ENCODE peak calls at places on chromosomes 12 and 14, in six cellular contexts. A is H9, V is IMR-90, L is neuronal stem cell, Q is H1, U is trophoblast cell. B is an unnamed sample.
A peak's percentile ranks its signal among the peaks of the same experiment; 100 is the strongest.

GRCh38 chr14:99809376-99809775 is 16.2 kb downstream of the EML1 start:
- DNase-seq in A (no peak), V (peak; percentile 58), L (no peak), Q (no peak), U (peak; percentile 52), B (peak; percentile 28)

GRCh38 chr14:99401196-99401595 is 79.5 kb downstream of the SETD3 start:
- DNase-seq in A (no peak), V (no peak), L (no peak), Q (no peak), U (no peak), B (no peak)

GRCh38 chr12:90084018-90084417 is 375.4 kb upstream of the ATP2B1 start:
- DNase-seq in A (no peak), V (peak; percentile 59), L (no peak), Q (no peak), U (no peak), B (no peak)

GRCh38 chr12:131335456-131335855 is 375.4 kb upstream of the SFSWAP start:
- DNase-seq in A (no peak), V (no peak), L (no peak), Q (no peak), U (no peak), B (no peak)

GRCh38 chr14:80784824-80785223 is 156.7 kb downstream of the CEP128 start:
- DNase-seq in A (no peak), V (peak; percentile 49), L (no peak), Q (no peak), U (peak; percentile 19), B (peak; percentile 22)

GRCh38 chr12:132322206-132323132 is 6.9 kb downstream of the GALNT9 start:
- DNase-seq in A (no peak), V (no peak), L (no peak), Q (no peak), U (no peak), B (no peak)

GRCh38 chr14:78863143-78863542 is 693.0 kb downstream of the NRXN3 start:
- DNase-seq in A (peak; percentile 53), V (peak; percentile 43), L (peak; percentile 68), Q (no peak), U (peak; percentile 61), B (peak; percentile 39)

GRCh38 chr12:126974779-126975178 is 1292.2 kb upstream of the TMEM132C start:
- DNase-seq in A (peak; percentile 54), V (no peak), L (no peak), Q (no peak), U (no peak), B (no peak)

GRCh38 chr12:6346235-6346832 is 4.5 kb upstream of the TNFRSF1A start:
- DNase-seq in A (no peak), V (no peak), L (no peak), Q (no peak), U (no peak), B (no peak)

GRCh38 chr14:37594916-37595808 is at the start of the genes FOXA1 and TTC6:
- DNase-seq in A (peak; percentile 81), V (peak; percentile 24), L (peak; percentile 41), Q (no peak), U (peak; percentile 1), B (peak; percentile 47)

GRCh38 chr12:1421091-1421902 is 173.1 kb downstream of the FBXL14 start:
- DNase-seq in A (no peak), V (no peak), L (no peak), Q (no peak), U (peak; percentile 68), B (no peak)

GRCh38 chr12:43501705-43502104 is 50.3 kb downstream of the ADAMTS20 start:
- DNase-seq in A (no peak), V (peak; percentile 34), L (no peak), Q (no peak), U (peak; percentile 62), B (peak; percentile 40)

GRCh38 chr12:53258541-53259539 is 9.3 kb upstream of the ESPL1 start:
- DNase-seq in A (no peak), V (no peak), L (no peak), Q (no peak), U (no peak), B (peak; percentile 50)

GRCh38 chr12:112537710-112538396 is 119.1 kb downstream of the PTPN11 start:
- DNase-seq in A (peak; percentile 88), V (peak; percentile 12), L (no peak), Q (peak; percentile 60), U (peak; percentile 58), B (peak; percentile 67)

GRCh38 chr12:89797436-89797835 is 88.8 kb upstream of the ATP2B1 start:
- DNase-seq in A (no peak), V (no peak), L (no peak), Q (no peak), U (peak; percentile 26), B (no peak)

GRCh38 chr12:119544780-119545625 is 48.6 kb upstream of the TMEM233 start:
- DNase-seq in A (peak; percentile 71), V (peak; percentile 70), L (peak; percentile 72), Q (peak; percentile 13), U (peak; percentile 80), B (peak; percentile 56)

GRCh38 chr12:124752437-124753229 is 111.0 kb downstream of the SCARB1 start:
- DNase-seq in A (no peak), V (no peak), L (no peak), Q (no peak), U (no peak), B (peak; percentile 45)

GRCh38 chr12:119693006-119693405 is 25.1 kb downstream of the PRKAB1 start:
- DNase-seq in A (no peak), V (peak; percentile 90), L (no peak), Q (no peak), U (no peak), B (peak; percentile 89)

GRCh38 chr12:30988887-30989286 is 62.3 kb downstream of the TSPAN11 start:
- DNase-seq in A (no peak), V (no peak), L (no peak), Q (no peak), U (no peak), B (no peak)

GRCh38 chr14:83291716-83292115 is 1758.1 kb upstream of the SEL1L start:
- DNase-seq in A (no peak), V (peak; percentile 5), L (no peak), Q (no peak), U (no peak), B (peak; percentile 49)

GRCh38 chr14:103346286-103346685 is 12.2 kb downstream of the EIF5 start:
- DNase-seq in A (no peak), V (peak; percentile 40), L (no peak), Q (no peak), U (no peak), B (no peak)

GRCh38 chr14:103013028-103013427 is 44.3 kb downstream of the CDC42BPB start:
- DNase-seq in A (no peak), V (no peak), L (no peak), Q (no peak), U (no peak), B (no peak)

GRCh38 chr12:9605490-9605889 is 2.2 kb downstream of the KLRB1 start:
- DNase-seq in A (no peak), V (no peak), L (no peak), Q (no peak), U (no peak), B (no peak)

GRCh38 chr14:70721542-70721941 is 79.8 kb downstream of the TTC9 start:
- DNase-seq in A (no peak), V (peak; percentile 23), L (no peak), Q (no peak), U (no peak), B (peak; percentile 68)

GRCh38 chr14:23653046-23653445 is 16.9 kb downstream of the DHRS2 start:
- DNase-seq in A (no peak), V (peak; percentile 5), L (no peak), Q (no peak), U (no peak), B (no peak)

GRCh38 chr12:3636328-3636727 is 116.6 kb downstream of the CRACR2A start:
- DNase-seq in A (no peak), V (no peak), L (no peak), Q (no peak), U (peak; percentile 10), B (no peak)

GRCh38 chr12:12979151-12979550 is 20.9 kb downstream of the HEBP1 start:
- DNase-seq in A (no peak), V (peak; percentile 81), L (no peak), Q (no peak), U (peak; percentile 96), B (peak; percentile 89)

GRCh38 chr14:70358631-70359030 is 852 bp downstream of the COX16 start:
- DNase-seq in A (no peak), V (peak; percentile 12), L (no peak), Q (no peak), U (no peak), B (no peak)

GRCh38 chr12:1660304-1661187 is 30.3 kb upstream of the ADIPOR2 start:
- DNase-seq in A (no peak), V (no peak), L (no peak), Q (no peak), U (peak; percentile 74), B (peak; percentile 32)

GRCh38 chr14:29897181-29897580 is 30.5 kb downstream of the PRKD1 start:
- DNase-seq in A (no peak), V (no peak), L (no peak), Q (no peak), U (no peak), B (no peak)

GRCh38 chr14:29898470-29898869 is 29.2 kb downstream of the PRKD1 start:
- DNase-seq in A (no peak), V (no peak), L (no peak), Q (no peak), U (no peak), B (no peak)

GRCh38 chr14:29896354-29896768 is 31.3 kb downstream of the PRKD1 start:
- DNase-seq in A (no peak), V (no peak), L (no peak), Q (no peak), U (no peak), B (no peak)

GRCh38 chr14:29905549-29905948 is 22.1 kb downstream of the PRKD1 start:
- DNase-seq in A (no peak), V (no peak), L (no peak), Q (no peak), U (no peak), B (no peak)

GRCh38 chr14:29900609-29901350 is 26.9 kb downstream of the PRKD1 start:
- DNase-seq in A (no peak), V (no peak), L (no peak), Q (no peak), U (no peak), B (no peak)
- H4K91ac ChIP-seq in A (no peak overlapping the region), V (no peak overlapping the region), L (no peak overlapping the region), Q (no peak overlapping the region), U (no peak overlapping the region), B (no peak overlapping the region)

GRCh38 chr12:49636574-49636973 is 13.2 kb downstream of the PRPF40B start:
- DNase-seq in A (peak; percentile 29), V (no peak), L (no peak), Q (no peak), U (no peak), B (no peak)
- H4K91ac ChIP-seq in A (no peak overlapping the region), V (no peak overlapping the region), L (no peak overlapping the region), Q (no peak overlapping the region), U (no peak overlapping the region), B (no peak overlapping the region)

GRCh38 chr14:104441275-104442106 is 138.1 kb upstream of the C14orf180 start:
- DNase-seq in A (peak; percentile 16), V (no peak), L (no peak), Q (no peak), U (no peak), B (no peak)
- H4K91ac ChIP-seq in A (no peak overlapping the region), V (no peak overlapping the region), L (no peak overlapping the region), Q (no peak overlapping the region), U (no peak overlapping the region), B (no peak overlapping the region)

DNA sequence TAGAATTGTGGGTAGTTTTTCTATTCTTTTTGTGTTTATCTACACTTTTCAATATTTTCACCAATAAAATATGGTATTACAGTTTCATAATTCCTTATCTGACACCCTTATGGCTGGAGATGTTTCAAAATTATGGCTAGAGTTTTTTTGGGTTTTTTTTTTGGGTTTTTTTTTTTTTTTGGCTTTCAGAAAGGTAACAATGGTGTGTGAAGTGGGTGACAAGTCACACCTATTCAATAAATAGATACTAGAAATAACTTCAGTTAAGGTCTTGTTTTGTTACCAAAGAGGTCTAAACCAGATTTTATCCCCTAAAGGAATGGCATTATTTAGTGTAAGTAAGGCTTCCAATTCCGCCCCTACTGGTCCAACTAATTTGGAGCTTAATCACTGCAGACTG is 19.5 kb downstream of the SPPL3 start:
- DNase-seq in A (no peak), V (no peak), L (no peak), Q (no peak), U (no peak), B (no peak)
- H4K91ac ChIP-seq in A (no peak overlapping the region), V (no peak overlapping the region), L (no peak overlapping the region), Q (no peak overlapping the region), U (no peak overlapping the region), B (no peak overlapping the region)